ENCODE peak calls at places on chromosomes 2 and 18, in nine cellular contexts. One of them, this sample, is unnamed.
A peak's percentile ranks its signal among the peaks of the same experiment; 100 is the strongest.

GRCh38 chr2:232483296-232483922 is 4.2 kb downstream of the ECEL1 start:
- DNase-seq in colonic mucosa: no peak
- DNase-seq in Daoy: no peak
- DNase-seq in GM03348: no peak
- DNase-seq in GM19239: no peak
- DNase-seq in activated CD8-positive, alpha-beta memory T cell treated with anti-CD3 and anti-CD28 coated beads, Interleukin-2, amount 50 U/mL, for 48 hours: peak; percentile 28
- DNase-seq in frontal cortex: no peak
- DNase-seq in progenitor cell of endocrine pancreas: no peak
- DNase-seq in left ventricle myocardium inferior: peak; percentile 6
- DNase-seq in this sample: no peak

GRCh38 chr2:120914839-120915521 is 179.3 kb downstream of the GLI2 start:
- DNase-seq in Daoy: peak; percentile 92
- DNase-seq in frontal cortex: no peak
- DNase-seq in activated CD8-positive, alpha-beta memory T cell treated with anti-CD3 and anti-CD28 coated beads, Interleukin-2, amount 50 U/mL, for 48 hours: no peak
- DNase-seq in GM03348: peak; percentile 94
- DNase-seq in left ventricle myocardium inferior: peak; percentile 86
- DNase-seq in progenitor cell of endocrine pancreas: no peak
- DNase-seq in GM19239: no peak
- DNase-seq in colonic mucosa: peak; percentile 49
- DNase-seq in this sample: no peak

GRCh38 chr2:63050916-63051794 is 525 bp downstream of the OTX1 start:
- DNase-seq in Daoy: no peak
- DNase-seq in GM19239: peak; percentile 13
- DNase-seq in left ventricle myocardium inferior: no peak
- DNase-seq in activated CD8-positive, alpha-beta memory T cell treated with anti-CD3 and anti-CD28 coated beads, Interleukin-2, amount 50 U/mL, for 48 hours: peak; percentile 63
- DNase-seq in GM03348: no peak
- DNase-seq in progenitor cell of endocrine pancreas: peak; percentile 30
- DNase-seq in colonic mucosa: no peak
- DNase-seq in frontal cortex: no peak
- DNase-seq in this sample: peak; percentile 37

GRCh38 chr2:204315236-204315662 is 230.0 kb upstream of the PARD3B start:
- DNase-seq in activated CD8-positive, alpha-beta memory T cell treated with anti-CD3 and anti-CD28 coated beads, Interleukin-2, amount 50 U/mL, for 48 hours: no peak
- DNase-seq in progenitor cell of endocrine pancreas: no peak
- DNase-seq in GM19239: no peak
- DNase-seq in left ventricle myocardium inferior: no peak
- DNase-seq in frontal cortex: no peak
- DNase-seq in GM03348: peak; percentile 36
- DNase-seq in colonic mucosa: no peak
- DNase-seq in Daoy: no peak
- DNase-seq in this sample: no peak

GRCh38 chr18:76246579-76246978 is 248.5 kb downstream of the ZNF516 start:
- DNase-seq in frontal cortex: no peak
- DNase-seq in colonic mucosa: no peak
- DNase-seq in Daoy: peak; percentile 26
- DNase-seq in activated CD8-positive, alpha-beta memory T cell treated with anti-CD3 and anti-CD28 coated beads, Interleukin-2, amount 50 U/mL, for 48 hours: no peak
- DNase-seq in GM03348: no peak
- DNase-seq in left ventricle myocardium inferior: no peak
- DNase-seq in GM19239: no peak
- DNase-seq in progenitor cell of endocrine pancreas: no peak
- DNase-seq in this sample: no peak

GRCh38 chr2:73053316-73054114 is 18.0 kb downstream of the SFXN5 start:
- DNase-seq in colonic mucosa: no peak
- DNase-seq in left ventricle myocardium inferior: no peak
- DNase-seq in Daoy: no peak
- DNase-seq in GM03348: peak; percentile 44
- DNase-seq in activated CD8-positive, alpha-beta memory T cell treated with anti-CD3 and anti-CD28 coated beads, Interleukin-2, amount 50 U/mL, for 48 hours: no peak
- DNase-seq in GM19239: no peak
- DNase-seq in frontal cortex: no peak
- DNase-seq in progenitor cell of endocrine pancreas: no peak
- DNase-seq in this sample: no peak

GRCh38 chr2:86383844-86384243 is 46.4 kb upstream of the REEP1 start:
- DNase-seq in left ventricle myocardium inferior: no peak
- DNase-seq in activated CD8-positive, alpha-beta memory T cell treated with anti-CD3 and anti-CD28 coated beads, Interleukin-2, amount 50 U/mL, for 48 hours: no peak
- DNase-seq in GM19239: no peak
- DNase-seq in colonic mucosa: no peak
- DNase-seq in progenitor cell of endocrine pancreas: no peak
- DNase-seq in Daoy: peak; percentile 73
- DNase-seq in frontal cortex: no peak
- DNase-seq in GM03348: peak; percentile 56
- DNase-seq in this sample: no peak

GRCh38 chr2:229268626-229269025 is 2.5 kb downstream of the PID1 start:
- DNase-seq in progenitor cell of endocrine pancreas: no peak
- DNase-seq in frontal cortex: no peak
- DNase-seq in GM19239: no peak
- DNase-seq in colonic mucosa: no peak
- DNase-seq in left ventricle myocardium inferior: no peak
- DNase-seq in GM03348: peak; percentile 42
- DNase-seq in activated CD8-positive, alpha-beta memory T cell treated with anti-CD3 and anti-CD28 coated beads, Interleukin-2, amount 50 U/mL, for 48 hours: no peak
- DNase-seq in Daoy: peak; percentile 35
- DNase-seq in this sample: no peak

GRCh38 chr18:6207941-6208340 is 206.8 kb downstream of the L3MBTL4 start:
- DNase-seq in frontal cortex: no peak
- DNase-seq in activated CD8-positive, alpha-beta memory T cell treated with anti-CD3 and anti-CD28 coated beads, Interleukin-2, amount 50 U/mL, for 48 hours: no peak
- DNase-seq in left ventricle myocardium inferior: no peak
- DNase-seq in GM19239: no peak
- DNase-seq in GM03348: no peak
- DNase-seq in progenitor cell of endocrine pancreas: no peak
- DNase-seq in colonic mucosa: no peak
- DNase-seq in Daoy: no peak
- DNase-seq in this sample: no peak

GRCh38 chr2:27024188-27024587 is 8.6 kb upstream of the TMEM214 start:
- DNase-seq in left ventricle myocardium inferior: no peak
- DNase-seq in GM03348: no peak
- DNase-seq in frontal cortex: no peak
- DNase-seq in Daoy: peak; percentile 37
- DNase-seq in progenitor cell of endocrine pancreas: no peak
- DNase-seq in colonic mucosa: no peak
- DNase-seq in GM19239: no peak
- DNase-seq in activated CD8-positive, alpha-beta memory T cell treated with anti-CD3 and anti-CD28 coated beads, Interleukin-2, amount 50 U/mL, for 48 hours: no peak
- DNase-seq in this sample: no peak

GRCh38 chr18:36649205-36649604 is 179.6 kb downstream of the TPGS2 start:
- DNase-seq in left ventricle myocardium inferior: no peak
- DNase-seq in progenitor cell of endocrine pancreas: no peak
- DNase-seq in GM03348: no peak
- DNase-seq in colonic mucosa: no peak
- DNase-seq in Daoy: no peak
- DNase-seq in frontal cortex: no peak
- DNase-seq in activated CD8-positive, alpha-beta memory T cell treated with anti-CD3 and anti-CD28 coated beads, Interleukin-2, amount 50 U/mL, for 48 hours: no peak
- DNase-seq in GM19239: no peak
- DNase-seq in this sample: no peak